ENCODE peak calls at places on chromosomes 16 and 17, in seven cellular contexts. X, E, D, N, A, H and K are unnamed samples.
A peak's percentile ranks its signal among the peaks of the same experiment; 100 is the strongest.

GRCh38 chr16:60181542-60181941 is 1447.4 kb upstream of the GOT2 start:
- DNase-seq in X (no peak), E (no peak), D (no peak), N (no peak), A (no peak), H (no peak), K (no peak)

GRCh38 chr16:65751622-65752598 is 614.6 kb upstream of the CDH5 start:
- DNase-seq in X (no peak), E (no peak), D (no peak), N (no peak), A (no peak), H (no peak), K (no peak)

GRCh38 chr16:72858611-72859493 is 189.1 kb downstream of the ZFHX3 start:
- DNase-seq in X (no peak), E (peak; percentile 44), D (no peak), N (no peak), A (peak; percentile 68), H (no peak), K (no peak)

GRCh38 chr17:74011963-74012362 is 191.5 kb upstream of the RPL38 start:
- DNase-seq in X (no peak), E (no peak), D (no peak), N (no peak), A (no peak), H (no peak), K (peak; percentile 31)

GRCh38 chr17:64187093-64187895 is 57.4 kb upstream of the ERN1 start:
- DNase-seq in X (no peak), E (no peak), D (no peak), N (no peak), A (no peak), H (no peak), K (no peak)

GRCh38 chr16:3171855-3172593 is 16.0 kb upstream of the OR1F1 start:
- DNase-seq in X (peak; percentile 56), E (no peak), D (no peak), N (peak; percentile 28), A (peak; percentile 80), H (no peak), K (peak; percentile 46)

GRCh38 chr17:51397361-51398127 is 137.2 kb downstream of the UTP18 start:
- DNase-seq in X (peak; percentile 70), E (no peak), D (no peak), N (peak; percentile 73), A (peak; percentile 23), H (no peak), K (peak; percentile 11)

GRCh38 chr16:24769806-24770205 is 40.4 kb downstream of the TNRC6A start:
- DNase-seq in X (no peak), E (no peak), D (no peak), N (no peak), A (peak; percentile 33), H (no peak), K (peak; percentile 72)

GRCh38 chr16:65117701-65118448 is 4.0 kb downstream of the CDH11 start:
- DNase-seq in X (peak; percentile 89), E (peak; percentile 91), D (peak; percentile 70), N (peak; percentile 78), A (peak; percentile 87), H (peak; percentile 17), K (peak; percentile 86)

GRCh38 chr17:48997103-48997826 is at the start of gene IGF2BP1:
- DNase-seq in X (peak; percentile 71), E (no peak), D (no peak), N (no peak), A (peak; percentile 18), H (no peak), K (peak; percentile 54)

GRCh38 chr17:61510237-61510636 is 58.0 kb downstream of the TBX4 start:
- DNase-seq in X (no peak), E (no peak), D (no peak), N (no peak), A (no peak), H (no peak), K (no peak)

GRCh38 chr16:47978491-47979490 is 177.0 kb downstream of the ABCC12 start:
- DNase-seq in X (no peak), E (no peak), D (no peak), N (no peak), A (no peak), H (no peak), K (no peak)

GRCh38 chr17:10618202-10618635 is 38.9 kb downstream of the MYH3 start:
- DNase-seq in X (peak; percentile 73), E (peak; percentile 65), D (peak; percentile 42), N (peak; percentile 78), A (peak; percentile 73), H (peak; percentile 1), K (peak; percentile 78)